ENCODE peak calls at places on chromosomes 4 and X, in eight cellular contexts. X is activated CD4-positive, alpha-beta T cell treated with anti-CD3 and anti-CD28 coated beads, Interleukin-2, amount 10 ng/mL, durations not matched to agents 7 days and 5 days; O is activated naive CD4-positive, alpha-beta T cell; Y is NCI-H1105; F is activated T-helper 1 cell treated with anti-CD3 and anti-CD28 coated beads, Interleukin-2, amount 50 U/mL, for 16 hours; E is stimulated activated naive CD8-positive, alpha-beta T cell treated with anti-CD3 and anti-CD28 coated beads, Interleukin-15, Interleukin-2, amounts not matched to agents 100 U/mL and 50 U/mL, for 24 hours; G is NCI-H1092 treated with DMSO at 0.1 percent for 48 hours; B is GM23338. A is an unnamed sample.

GRCh38 chr4:119286377-119287002 is 35.4 kb downstream of the FABP2 start:
- DNase-seq in Y (no peak), X (peak; percentile 48), G (no peak), E (peak; percentile 19), B (peak; percentile 46), O (no peak), F (no peak), A (no peak)

GRCh38 chr4:11623726-11624037 is 195.0 kb upstream of the HS3ST1 start:
- DNase-seq in F (no peak), E (no peak), B (peak; percentile 72), G (no peak), X (peak; percentile 11), Y (no peak), O (no peak), A (no peak)

GRCh38 chr4:1202526-1203378 is 30.4 kb upstream of the SPON2 start:
- DNase-seq in F (no peak), E (peak; percentile 8), X (no peak), O (no peak), B (no peak), Y (no peak), G (no peak), A (no peak)

GRCh38 chr4:32393806-32394205 is 1673.6 kb downstream of the PCDH7 start:
- DNase-seq in Y (no peak), B (no peak), F (no peak), E (no peak), G (no peak), O (no peak), X (no peak), A (no peak)

GRCh38 chr4:144366425-144366824 is 225.9 kb upstream of the GYPA start:
- DNase-seq in F (no peak), O (no peak), B (no peak), X (no peak), G (no peak), E (no peak), Y (no peak), A (no peak)

GRCh38 chr4:48780867-48781219 is 764 bp upstream of the FRYL start:
- DNase-seq in O (no peak), Y (no peak), X (peak; percentile 42), E (peak; percentile 36), G (no peak), B (no peak), F (peak; percentile 11), A (no peak)

GRCh38 chr4:5420266-5420665 is 288.1 kb downstream of the EVC2 start:
- DNase-seq in G (no peak), O (no peak), E (no peak), B (no peak), Y (no peak), X (no peak), F (no peak), A (no peak)

GRCh38 chr4:189802884-189803283 is 137.8 kb upstream of the FRG1 start:
- DNase-seq in Y (no peak), F (no peak), G (no peak), B (peak; percentile 57), O (no peak), X (no peak), E (no peak), A (no peak)

GRCh38 chr4:63919636-63920365 is 489.4 kb downstream of the TECRL start:
- DNase-seq in O (no peak), Y (no peak), X (no peak), G (no peak), B (no peak), F (no peak), E (no peak), A (no peak)

GRCh38 chr4:53992785-53993184 is 71.6 kb downstream of the CHIC2 start:
- DNase-seq in O (no peak), Y (no peak), G (no peak), F (no peak), X (no peak), E (no peak), B (no peak), A (no peak)

GRCh38 chr4:5524451-5524850 is 183.9 kb downstream of the EVC2 start:
- DNase-seq in F (no peak), X (no peak), E (no peak), Y (no peak), O (no peak), B (no peak), G (peak; percentile 23), A (no peak)

GRCh38 chrX:65644621-65645287 is 22.7 kb upstream of the MSN start:
- DNase-seq in F (no peak), O (no peak), X (no peak), G (no peak), B (no peak), E (peak; percentile 22), Y (no peak), A (peak; percentile 15)

GRCh38 chr4:187444061-187444460 is 551.5 kb upstream of the ZFP42 start:
- DNase-seq in O (no peak), Y (no peak), F (no peak), G (no peak), E (no peak), B (no peak), X (no peak), A (no peak)

GRCh38 chr4:25402521-25402920 is 25.5 kb downstream of the ANAPC4 start:
- DNase-seq in X (no peak), Y (no peak), O (no peak), E (no peak), F (no peak), B (no peak), G (no peak), A (no peak)

GRCh38 chr4:19992694-19993093 is 259.0 kb upstream of the SLIT2 start:
- DNase-seq in O (no peak), E (no peak), Y (no peak), G (no peak), B (no peak), X (no peak), F (no peak), A (no peak)

GRCh38 chr4:27861802-27862201 is 1001.2 kb downstream of the STIM2 start:
- DNase-seq in E (no peak), G (no peak), B (no peak), X (no peak), F (no peak), O (no peak), Y (no peak), A (no peak)

GRCh38 chrX:120768681-120769080 is 107.0 kb downstream of the CT47B1 start:
- DNase-seq in F (no peak), O (no peak), Y (no peak), E (no peak), X (no peak), B (no peak), G (no peak), A (no peak)

GRCh38 chrX:30913556-30913955 is 24.5 kb upstream of the TAB3 start:
- DNase-seq in X (no peak), Y (no peak), B (no peak), F (no peak), O (no peak), E (no peak), G (no peak), A (no peak)

GRCh38 chr4:73822389-73822788 is 14.1 kb upstream of the CXCL6 start:
- DNase-seq in G (no peak), F (no peak), B (no peak), X (no peak), O (no peak), Y (no peak), E (no peak), A (no peak)

GRCh38 chrX:39821011-39821708 is 276.6 kb downstream of the BCOR start:
- DNase-seq in G (peak; percentile 47), Y (no peak), X (no peak), O (no peak), B (peak; percentile 53), E (peak; percentile 29), F (no peak), A (no peak)

GRCh38 chrX:18210470-18210869 is 10.2 kb downstream of the BEND2 start:
- DNase-seq in B (peak; percentile 26), E (no peak), Y (peak; percentile 1), X (no peak), O (no peak), G (peak; percentile 38), F (no peak), A (no peak)

GRCh38 chr4:70138751-70139150 is 15.3 kb upstream of the PRR27 start:
- DNase-seq in O (no peak), G (no peak), X (no peak), B (no peak), E (no peak), Y (no peak), F (no peak), A (no peak)

GRCh38 chr4:76300012-76300411 is 6.5 kb upstream of the STBD1 start:
- DNase-seq in Y (no peak), G (no peak), X (no peak), F (no peak), E (no peak), O (no peak), B (no peak), A (no peak)

GRCh38 chr4:57044279-57044678 is 65.6 kb downstream of the POLR2B start:
- DNase-seq in O (no peak), X (no peak), Y (no peak), F (no peak), G (no peak), E (no peak), B (no peak), A (no peak)

GRCh38 chr4:78684196-78685079 is 91.7 kb upstream of the BMP2K start:
- DNase-seq in O (no peak), E (no peak), G (no peak), F (no peak), B (no peak), Y (no peak), X (no peak), A (no peak)

GRCh38 chr4:24141836-24142235 is 252.0 kb upstream of the PPARGC1A start:
- DNase-seq in G (no peak), F (no peak), E (no peak), B (no peak), X (no peak), O (no peak), Y (no peak), A (no peak)

GRCh38 chr4:48129307-48130014 is 4.6 kb downstream of the TXK start:
- DNase-seq in F (peak; percentile 25), O (no peak), Y (no peak), E (peak; percentile 63), B (peak; percentile 49), G (no peak), X (peak; percentile 44), A (peak; percentile 13)

GRCh38 chr4:89528525-89529133 is 221.0 kb upstream of the GPRIN3 start:
- DNase-seq in E (no peak), B (no peak), Y (no peak), X (peak; percentile 49), G (no peak), F (no peak), O (no peak), A (no peak)

GRCh38 chrX:70219938-70220764 is 14.3 kb upstream of the AWAT1 start:
- DNase-seq in F (no peak), B (no peak), X (no peak), E (no peak), G (peak; percentile 76), O (no peak), Y (no peak), A (peak; percentile 16)